ENCODE peak calls at places on chromosomes 1 and 21, in seven cellular contexts. P is mesendoderm, H is IMR-90, S is H9, V is mesenchymal stem cell, O is H1, U is trophoblast cell. Z is an unnamed sample.

GRCh38 chr1:37284053-37284452 is 190.3 kb upstream of the ZC3H12A start:
- DNase-seq in O (no peak), V (no peak), U (no peak), S (no peak), P (no peak), H (no peak), Z (no peak)

GRCh38 chr1:46522184-46522968 is 29.1 kb downstream of the KNCN start:
- DNase-seq in H (peak), O (no peak), S (no peak), V (no peak), U (no peak), P (no peak), Z (no peak)

GRCh38 chr1:30305519-30305918 is 417.9 kb downstream of the MATN1 start:
- DNase-seq in O (no peak), H (no peak), U (no peak), P (no peak), S (no peak), V (no peak), Z (no peak)

GRCh38 chr1:23436520-23437354 is 12.2 kb upstream of the TCEA3 start:
- DNase-seq in H (no peak), S (peak), U (peak), O (peak), P (peak), V (no peak), Z (no peak)

GRCh38 chr1:186183970-186184628 is 191.0 kb downstream of the TPR start:
- DNase-seq in U (no peak), O (no peak), S (no peak), P (no peak), V (peak), H (no peak), Z (no peak)

GRCh38 chr1:151832318-151832984 is 849 bp upstream of the RORC start:
- DNase-seq in P (no peak), H (peak), S (no peak), V (no peak), O (no peak), U (no peak), Z (no peak)

GRCh38 chr1:233240839-233241682 is 54.5 kb downstream of the PCNX2 start:
- DNase-seq in O (no peak), S (peak), P (peak), U (peak), V (peak), H (peak), Z (peak)

GRCh38 chr1:178612261-178612660 is 99.4 kb downstream of the TEX35 start:
- DNase-seq in O (no peak), S (no peak), H (peak), U (no peak), P (no peak), V (peak), Z (no peak)

GRCh38 chr1:81563632-81564031 is 237.1 kb upstream of the ADGRL2 start:
- DNase-seq in P (no peak), O (no peak), H (no peak), V (no peak), U (no peak), S (no peak), Z (no peak)

GRCh38 chr21:16196521-16197208 is 466.9 kb downstream of the USP25 start:
- DNase-seq in P (no peak), U (no peak), S (no peak), O (no peak), V (peak), H (no peak), Z (no peak)

GRCh38 chr1:73604739-73605138 is 593.2 kb downstream of the LRRIQ3 start:
- DNase-seq in P (no peak), V (peak), U (no peak), H (no peak), S (no peak), O (no peak), Z (no peak)

GRCh38 chr1:82401116-82401515 is 600.4 kb downstream of the ADGRL2 start:
- DNase-seq in H (no peak), S (no peak), U (no peak), V (no peak), P (no peak), O (no peak), Z (no peak)

GRCh38 chr1:206903687-206904086 is 6.4 kb downstream of the IL24 start:
- DNase-seq in S (no peak), H (peak), V (no peak), U (no peak), O (no peak), P (no peak), Z (no peak)

GRCh38 chr21:45006536-45007079 is 66.8 kb downstream of the SLX9 start:
- DNase-seq in H (no peak), V (no peak), O (no peak), U (no peak), S (no peak), P (no peak), Z (no peak)

GRCh38 chr21:26892151-26892550 is 46.9 kb upstream of the ADAMTS1 start:
- DNase-seq in H (no peak), U (no peak), S (no peak), O (no peak), P (no peak), V (no peak), Z (no peak)

GRCh38 chr21:33854604-33855003 is 61.0 kb downstream of the ATP5PO start:
- DNase-seq in O (no peak), H (no peak), V (peak), S (no peak), P (peak), U (no peak), Z (no peak)

GRCh38 chr1:11143401-11143800 is 43.7 kb upstream of the EXOSC10 start:
- DNase-seq in O (no peak), V (no peak), H (no peak), U (no peak), S (no peak), P (no peak), Z (no peak)

GRCh38 chr1:203201516-203202205 is 15.2 kb upstream of the CHI3L1 start:
- DNase-seq in U (no peak), P (no peak), S (no peak), V (no peak), H (no peak), O (no peak), Z (no peak)

GRCh38 chr1:31509124-31510072 is 66.9 kb upstream of the TINAGL1 start:
- DNase-seq in P (no peak), H (no peak), V (no peak), S (no peak), U (no peak), O (no peak), Z (no peak)
- H3K4ac ChIP-seq in P (no peak), H (no peak), V (no peak), S (no peak), U (no peak), O (no peak), Z (no peak)

DNA sequence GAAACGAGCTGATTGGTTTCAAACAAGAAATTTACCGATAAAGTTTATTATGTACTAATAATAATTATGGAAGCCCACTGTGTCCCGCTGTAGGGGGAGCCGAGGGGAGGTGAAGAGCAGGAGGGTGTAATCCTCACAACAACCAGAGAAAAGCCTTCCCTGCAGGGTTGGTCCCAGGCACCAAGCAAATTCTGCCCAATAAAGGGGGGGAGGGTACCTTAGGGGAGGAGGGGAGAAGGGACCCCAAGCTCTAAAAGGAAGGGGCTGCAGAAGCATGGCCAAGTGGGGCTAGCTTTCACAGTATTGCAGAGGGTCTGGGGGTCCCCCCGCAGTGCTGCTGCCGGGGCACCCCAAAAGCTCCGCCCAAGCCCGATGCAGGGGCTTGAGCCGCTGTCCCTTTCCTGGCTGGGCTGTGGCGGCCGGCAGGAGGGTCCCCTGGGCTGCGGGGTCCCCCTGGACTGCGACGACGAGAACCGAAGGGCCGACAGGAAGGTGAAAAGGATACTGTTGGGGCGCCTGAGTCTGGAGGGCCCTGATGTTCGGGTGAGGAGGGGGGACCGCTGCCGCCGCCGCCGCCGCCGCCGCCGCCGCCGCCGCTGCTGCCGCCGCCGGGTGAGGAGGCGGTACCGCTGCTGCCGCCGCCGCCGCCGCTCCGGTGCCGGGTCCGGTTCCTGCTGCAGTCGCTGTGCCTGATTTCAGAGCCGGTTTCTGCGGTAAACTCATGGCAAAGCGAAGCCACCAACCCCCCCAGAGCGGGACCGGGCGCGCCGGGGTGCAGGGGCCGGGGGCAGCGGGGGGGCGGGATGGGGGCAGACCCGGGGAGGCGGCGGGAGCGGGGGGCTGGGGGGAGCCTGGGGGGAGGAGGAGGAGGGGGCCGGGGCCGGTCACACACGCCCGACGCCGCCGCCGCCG is 771 bp downstream of the EIF4G3 start:
- DNase-seq in S (peak), U (no peak), O (no peak), V (peak), H (no peak), P (peak), Z (peak)
- H2BK120ac ChIP-seq in S (no peak), U (peak), O (no peak), V (peak), H (peak), P (peak), Z (no peak)

GRCh38 chr1:88980918-88981317 is 11.5 kb downstream of the KYAT3 start:
- DNase-seq in U (no peak), S (no peak), V (no peak), O (no peak), P (no peak), H (no peak), Z (no peak)
- H3K4ac ChIP-seq in U (no peak), S (no peak), V (no peak), O (no peak), P (no peak), H (no peak), Z (no peak)

DNA sequence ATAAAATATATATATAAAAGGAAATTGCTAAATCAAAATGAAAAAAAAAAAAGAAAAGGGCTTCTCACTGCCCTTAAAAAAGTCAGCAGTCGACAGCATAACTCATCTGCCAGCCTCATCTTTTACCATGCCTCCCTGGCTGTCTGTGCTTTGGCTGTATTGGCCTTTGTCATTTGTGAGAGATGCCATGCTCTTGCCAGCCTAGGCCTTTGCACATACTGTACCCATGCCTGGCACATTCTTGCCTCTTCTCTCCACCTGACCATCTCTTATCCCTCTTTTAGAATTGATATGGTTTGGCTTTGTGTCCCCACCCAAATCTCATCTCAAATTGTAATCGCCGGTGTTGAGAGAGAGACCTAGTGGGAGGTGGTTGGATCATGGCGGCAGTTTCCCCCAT is 37.1 kb downstream of the DIRAS3 start:
- DNase-seq in S (no peak), P (no peak), O (no peak), V (no peak), H (no peak), U (no peak), Z (no peak)
- H2BK120ac ChIP-seq in S (no peak), P (no peak), O (no peak), V (no peak), H (no peak), U (no peak), Z (no peak)

GRCh38 chr21:39384674-39385298 is 35.9 kb upstream of the HMGN1 start:
- DNase-seq in O (no peak), V (peak), S (no peak), U (no peak), H (peak), P (no peak), Z (no peak)

GRCh38 chr21:39375446-39375845 is 26.6 kb upstream of the HMGN1 start:
- DNase-seq in P (no peak), V (no peak), O (no peak), U (no peak), H (no peak), S (no peak), Z (no peak)

GRCh38 chr21:39381009-39381408 is 32.1 kb upstream of the HMGN1 start:
- DNase-seq in P (no peak), S (no peak), O (no peak), U (no peak), H (no peak), V (peak), Z (no peak)

GRCh38 chr21:39377444-39378050 is 28.7 kb upstream of the HMGN1 start:
- DNase-seq in P (peak), S (peak), O (no peak), H (no peak), U (no peak), V (no peak), Z (no peak)

GRCh38 chr21:39379986-39380891 is 31.4 kb upstream of the HMGN1 start:
- DNase-seq in O (peak), V (peak), P (peak), U (peak), S (peak), H (peak), Z (peak)
- H3K4ac ChIP-seq in O (no peak), V (peak), P (no peak), U (peak), S (no peak), H (peak), Z (no peak)

GRCh38 chr1:224201853-224202252 is 18.8 kb downstream of the DEGS1 start:
- DNase-seq in U (no peak), H (no peak), V (no peak), O (no peak), S (no peak), P (no peak), Z (no peak)
- H2BK120ac ChIP-seq in U (no peak), H (no peak), V (no peak), O (no peak), S (no peak), P (no peak), Z (no peak)

GRCh38 chr21:25441835-25442234 is 165.4 kb downstream of the MRPL39 start:
- DNase-seq in O (no peak), V (no peak), H (no peak), U (no peak), S (no peak), P (no peak), Z (no peak)
- H3K4ac ChIP-seq in O (no peak), V (no peak), H (no peak), U (no peak), S (no peak), P (no peak), Z (no peak)